ENCODE peak calls at places on chromosomes 2 and 18, in four cellular contexts. E is activated naive CD8-positive, alpha-beta T cell treated with anti-CD3 and anti-CD28 coated beads, Interleukin-2, amount 50 U/mL, for 24 hours; P is CD8-positive, alpha-beta T cell; B is C1 segment of cervical spinal cord. K is an unnamed sample.

GRCh38 chr2:51103205-51103604 is 71.3 kb upstream of the NRXN1 start:
- DNase-seq in E (no peak), B (no peak), P (no peak), K (no peak)

GRCh38 chr2:203105996-203106395 is 91.3 kb downstream of the NBEAL1 start:
- DNase-seq in E (no peak), P (no peak), B (no peak), K (no peak)

GRCh38 chr2:179297922-179298321 is 33.3 kb upstream of the SESTD1 start:
- DNase-seq in B (no peak), E (no peak), P (no peak), K (no peak)

GRCh38 chr2:128638741-128639477 is 320.2 kb upstream of the HS6ST1 start:
- DNase-seq in E (no peak), P (no peak), B (peak; percentile 82), K (no peak)

GRCh38 chr2:1231664-1232063 is 181.6 kb upstream of the TPO start:
- DNase-seq in B (no peak), P (no peak), E (no peak), K (no peak)

GRCh38 chr2:3102915-3103569 is 274.6 kb downstream of the EIPR1 start:
- DNase-seq in E (no peak), B (no peak), P (no peak), K (no peak)

GRCh38 chr18:63186934-63187574 is 132.5 kb downstream of the BCL2 start:
- DNase-seq in E (no peak), P (no peak), B (no peak), K (no peak)

GRCh38 chr2:130915149-130915548 is 78.4 kb downstream of the ARHGEF4 start:
- DNase-seq in E (no peak), P (no peak), B (no peak), K (no peak)

GRCh38 chr2:191758420-191759199 is 80.7 kb downstream of the NABP1 start:
- DNase-seq in E (peak; percentile 57), B (no peak), P (peak; percentile 20), K (peak; percentile 7)

GRCh38 chr2:114066186-114066747 is 176.4 kb downstream of the ACTR3 start:
- DNase-seq in E (no peak), B (no peak), P (no peak), K (no peak)

GRCh38 chr2:30231726-30232026 is 342 bp downstream of the LBH start:
- DNase-seq in E (peak; percentile 72), P (no peak), B (no peak), K (no peak)

GRCh38 chr18:69067048-69067447 is 269.2 kb downstream of the CCDC102B start:
- DNase-seq in E (no peak), B (no peak), P (no peak), K (no peak)

GRCh38 chr2:97688062-97688827 is 18.7 kb downstream of the C2orf92 start:
- DNase-seq in P (no peak), B (no peak), E (no peak), K (no peak)

GRCh38 chr2:101778102-101778501 is 80.6 kb downstream of the MAP4K4 start:
- DNase-seq in P (no peak), E (no peak), B (no peak), K (no peak)